ENCODE peak calls at places on chromosome 1, in ten cellular contexts. L is ovary; X is CD4-positive, alpha-beta T cell; Q is WTC11; Y is Calu3; T is esophagus squamous epithelium; P is left lung; O is AG09319; N is right lobe of liver; Z is left ventricle myocardium inferior. H is an unnamed sample.

GRCh38 chr1:156904187-156904959 is 10.9 kb downstream of the PEAR1 start:
- DNase-seq in X (no peak), P (no peak), O (no peak), Q (no peak), Z (no peak), Y (no peak), T (no peak), L (no peak), N (no peak), H (no peak)

GRCh38 chr1:218787826-218788225 is 385.9 kb upstream of the LYPLAL1 start:
- DNase-seq in Q (no peak), T (no peak), O (no peak), N (no peak), Z (no peak), L (no peak), Y (no peak), P (no peak), X (no peak), H (no peak)

GRCh38 chr1:162548170-162548569 is 13.4 kb upstream of the UAP1 start:
- DNase-seq in O (no peak), N (no peak), X (no peak), P (no peak), Z (peak; percentile 36), L (no peak), Q (no peak), Y (no peak), T (no peak), H (no peak)

GRCh38 chr1:185896863-185897262 is 162.7 kb downstream of the HMCN1 start:
- DNase-seq in N (no peak), L (no peak), X (no peak), O (no peak), T (no peak), P (no peak), Q (no peak), Y (no peak), Z (no peak), H (no peak)

GRCh38 chr1:230165526-230165925 is 98.5 kb downstream of the GALNT2 start:
- DNase-seq in L (no peak), Q (no peak), Z (no peak), X (no peak), O (no peak), P (no peak), Y (no peak), T (no peak), N (no peak), H (no peak)

GRCh38 chr1:202806845-202807366 is 1.3 kb downstream of the KDM5B start:
- DNase-seq in L (peak; percentile 22), P (peak; percentile 37), N (peak; percentile 29), X (peak; percentile 8), T (no peak), Z (peak; percentile 18), O (no peak), Q (peak; percentile 24), Y (peak; percentile 45), H (peak; percentile 41)

GRCh38 chr1:10170362-10170665 is 40.1 kb upstream of the KIF1B start:
- DNase-seq in T (no peak), Y (no peak), X (no peak), N (no peak), O (no peak), L (no peak), Q (no peak), Z (no peak), P (no peak), H (peak; percentile 42)

GRCh38 chr1:27528701-27529637 is 39.0 kb upstream of the WASF2 start:
- DNase-seq in T (no peak), N (no peak), L (peak; percentile 98), Q (no peak), P (peak; percentile 74), Y (no peak), X (no peak), O (no peak), Z (peak; percentile 78), H (no peak)

GRCh38 chr1:40153073-40153770 is 8.0 kb upstream of the RLF start:
- DNase-seq in X (no peak), P (no peak), O (peak; percentile 35), T (no peak), L (no peak), N (no peak), Y (no peak), Q (no peak), Z (no peak), H (peak; percentile 38)

GRCh38 chr1:61078611-61079010 is 3.8 kb upstream of the NFIA start:
- DNase-seq in Y (no peak), T (no peak), X (no peak), Q (no peak), N (no peak), P (no peak), L (no peak), O (no peak), Z (no peak), H (no peak)

GRCh38 chr1:6891781-6892579 is 106.7 kb downstream of the CAMTA1 start:
- DNase-seq in O (no peak), X (no peak), T (no peak), Z (no peak), L (no peak), Q (no peak), P (no peak), N (no peak), Y (no peak), H (no peak)

GRCh38 chr1:66265796-66266195 is 268.2 kb upstream of the SGIP1 start:
- DNase-seq in L (no peak), X (no peak), Y (no peak), N (no peak), Q (no peak), T (no peak), O (no peak), Z (no peak), P (no peak), H (peak; percentile 15)

GRCh38 chr1:156928043-156928602 is 7.7 kb downstream of the LRRC71 start:
- DNase-seq in L (no peak), N (no peak), O (no peak), X (no peak), T (no peak), Q (no peak), Y (no peak), Z (no peak), P (no peak), H (no peak)

GRCh38 chr1:156095906-156096508 is 13.7 kb upstream of the MEX3A start:
- DNase-seq in P (no peak), T (no peak), O (no peak), N (no peak), X (no peak), Q (no peak), L (no peak), Y (peak; percentile 60), Z (no peak), H (no peak)

GRCh38 chr1:7299329-7299799 is 471.7 kb upstream of the VAMP3 start:
- DNase-seq in L (peak; percentile 48), Q (no peak), T (no peak), P (peak; percentile 54), N (peak; percentile 50), X (no peak), O (peak; percentile 88), Z (peak; percentile 50), Y (peak; percentile 37), H (no peak)

GRCh38 chr1:38141483-38141882 is 94.9 kb upstream of the POU3F1 start:
- DNase-seq in T (no peak), Z (no peak), Y (no peak), O (no peak), N (no peak), L (no peak), Q (no peak), X (no peak), P (no peak), H (no peak)

GRCh38 chr1:90579212-90579802 is 137.8 kb downstream of the BARHL2 start:
- DNase-seq in X (no peak), O (peak; percentile 1), L (no peak), P (no peak), T (no peak), N (no peak), Q (no peak), Z (no peak), Y (no peak), H (peak; percentile 58)

GRCh38 chr1:147651466-147651865 is 18.9 kb downstream of the ACP6 start:
- DNase-seq in O (no peak), T (no peak), L (no peak), Z (no peak), X (no peak), P (peak; percentile 48), N (no peak), Q (no peak), Y (no peak), H (no peak)

GRCh38 chr1:168623003-168623828 is 46.8 kb downstream of the XCL1 start:
- DNase-seq in P (no peak), T (no peak), L (no peak), Q (no peak), O (peak; percentile 35), X (no peak), Z (no peak), N (no peak), Y (peak; percentile 64), H (no peak)

GRCh38 chr1:193190096-193190744 is 3.8 kb upstream of the B3GALT2 start:
- DNase-seq in Q (no peak), P (no peak), Y (no peak), X (no peak), N (no peak), L (no peak), T (no peak), O (no peak), Z (no peak), H (peak; percentile 4)
- TF ChIP-seq CTCF in Q (no peak), P (no peak), Y (peak; percentile 15), X (no peak), N (peak; percentile 21), L (no peak), T (peak; percentile 31), O (peak; percentile 12), Z (peak; percentile 55), H (no peak)

DNA sequence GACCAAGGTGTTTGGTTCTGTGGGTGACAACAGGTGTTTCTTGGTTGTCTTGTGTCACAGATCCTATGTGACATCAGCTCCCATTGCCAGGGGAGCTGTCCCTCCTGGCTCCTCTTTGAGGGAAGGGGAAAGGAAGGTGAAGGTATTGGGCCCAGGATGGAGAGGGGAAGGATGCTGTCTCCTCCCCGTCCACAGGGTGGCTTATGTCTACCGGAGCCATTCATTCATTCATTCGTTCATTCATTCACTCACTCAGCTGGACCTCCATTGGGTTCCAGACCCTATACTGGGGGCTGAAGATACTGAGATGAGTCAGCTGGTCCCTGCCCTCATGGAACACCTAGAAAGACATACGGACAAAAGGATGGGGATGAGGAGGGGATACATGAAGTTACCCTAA is 38.9 kb downstream of the EPHB2 start:
- DNase-seq in P (no peak), L (no peak), N (no peak), Z (no peak), Q (no peak), O (no peak), T (no peak), X (no peak), Y (no peak), H (no peak)
- TF ChIP-seq CTCF in P (no peak), L (no peak), N (no peak), Z (no peak), Q (no peak), O (no peak), T (no peak), X (no peak), Y (no peak), H (no peak)

GRCh38 chr1:21322681-21323016 is 32.4 kb upstream of the ECE1 start:
- DNase-seq in Q (no peak), Z (no peak), T (no peak), Y (no peak), O (no peak), L (no peak), X (no peak), P (no peak), N (no peak), H (no peak)
- TF ChIP-seq CTCF in Q (no peak), Z (no peak), T (no peak), Y (no peak), O (no peak), L (no peak), X (no peak), P (no peak), N (no peak), H (no peak)

GRCh38 chr1:29240400-29240837 is 4.1 kb downstream of the PTPRU start:
- DNase-seq in N (no peak), X (no peak), L (no peak), Y (no peak), P (no peak), Q (no peak), Z (no peak), T (no peak), O (no peak), H (no peak)
- TF ChIP-seq CTCF in N (no peak), X (no peak), L (no peak), Y (no peak), P (no peak), Q (no peak), Z (no peak), T (no peak), O (peak; percentile 12), H (no peak)